ENCODE peak calls at places on chromosomes 4 and X, in eight cellular contexts. S is ovary, A is H9, Y is endodermal cell, R is osteoblast, P is GM06990, B is tibial artery, M is upper lobe of right lung. L is an unnamed sample. For H3K27me3, the result is how much of the 10 kb centered on the place peaks cover.

GRCh38 chr4:10803944-10804343 is 119.4 kb upstream of the CLNK start:
- DNase-seq in S (no peak), A (no peak), Y (no peak), R (no peak), P (no peak), B (no peak), M (no peak), L (no peak)

GRCh38 chr4:147576084-147576483 is 41.1 kb upstream of the TMEM184C start:
- DNase-seq in S (no peak), A (no peak), Y (no peak), R (no peak), P (no peak), B (no peak), M (no peak), L (no peak)

GRCh38 chr4:5955856-5956255 is 62.4 kb downstream of the C4orf50 start:
- DNase-seq in S (no peak), A (no peak), Y (no peak), R (no peak), P (no peak), B (no peak), M (no peak), L (no peak)

GRCh38 chrX:41240504-41240903 is 93.5 kb upstream of the DDX3X start:
- DNase-seq in S (no peak), A (no peak), Y (no peak), R (no peak), P (no peak), B (no peak), M (no peak), L (no peak)

GRCh38 chrX:6024204-6024603 is 204.5 kb downstream of the NLGN4X start:
- DNase-seq in S (no peak), A (no peak), Y (no peak), R (no peak), P (no peak), B (no peak), M (no peak), L (peak)

GRCh38 chr4:167025651-167026050 is 208.6 kb downstream of the SPOCK3 start:
- DNase-seq in S (no peak), A (no peak), Y (no peak), R (no peak), P (no peak), B (no peak), M (no peak), L (peak)

GRCh38 chrX:132940727-132941162 is 17.7 kb downstream of the HS6ST2 start:
- DNase-seq in S (no peak), A (no peak), Y (no peak), R (no peak), P (no peak), B (no peak), M (no peak), L (peak)

GRCh38 chrX:134760671-134761070 is 102.4 kb upstream of the PLAC1 start:
- DNase-seq in S (no peak), A (no peak), Y (no peak), R (no peak), P (no peak), B (no peak), M (no peak), L (peak)

GRCh38 chr4:99467908-99468307 is 32.8 kb upstream of the ADH7 start:
- DNase-seq in S (no peak), A (no peak), Y (no peak), R (no peak), P (no peak), B (no peak), M (no peak), L (no peak)

GRCh38 chr4:56857601-56858301 is 36.2 kb upstream of the SPINK2 start:
- DNase-seq in S (no peak), A (no peak), Y (no peak), R (no peak), P (no peak), B (no peak), M (no peak), L (no peak)

GRCh38 chr4:8373270-8373972 is 67.1 kb downstream of the ACOX3 start:
- DNase-seq in S (no peak), A (no peak), Y (no peak), R (peak), P (no peak), B (no peak), M (peak), L (no peak)

GRCh38 chrX:133812382-133812781 is 173.0 kb downstream of the GPC3 start:
- DNase-seq in S (no peak), A (no peak), Y (no peak), R (no peak), P (no peak), B (no peak), M (no peak), L (no peak)

GRCh38 chr4:132564920-132565319 is 584.2 kb upstream of the PCDH10 start:
- DNase-seq in S (no peak), A (no peak), Y (no peak), R (no peak), P (no peak), B (no peak), M (no peak), L (peak)

GRCh38 chr4:48653217-48654014 is 126.7 kb downstream of the FRYL start:
- DNase-seq in S (peak), A (no peak), Y (peak), R (no peak), P (no peak), B (peak), M (no peak), L (no peak)

GRCh38 chrX:19446397-19446796 is 68.9 kb downstream of the MAP3K15 start:
- DNase-seq in S (no peak), A (no peak), Y (no peak), R (peak), P (no peak), B (no peak), M (no peak), L (no peak)

GRCh38 chr4:182795446-182796238 is 121.5 kb downstream of the DCTD start:
- DNase-seq in S (no peak), A (no peak), Y (no peak), R (no peak), P (no peak), B (no peak), M (no peak), L (no peak)

GRCh38 chr4:152836936-152837335 is 57.2 kb downstream of the ARFIP1 start:
- DNase-seq in S (no peak), A (no peak), Y (no peak), R (no peak), P (no peak), B (no peak), M (no peak), L (no peak)

GRCh38 chr4:80197601-80198444 is 520 bp downstream of the PRDM8 start:
- DNase-seq in S (no peak), A (peak), Y (peak), R (peak), P (no peak), B (no peak), M (peak), L (no peak)
- H3K27me3 ChIP-seq in S (under half), A (half or more), Y (half or more), R (under half), P (under half), B (under half), M (half or more), L (under half)

GRCh38 chrX:27555514-27555913 is 34.6 kb upstream of the DCAF8L2 start:
- DNase-seq in S (no peak), A (no peak), Y (no peak), R (no peak), P (no peak), B (no peak), M (no peak), L (peak)
- TF ChIP-seq CTCF in S (no peak), A (peak), Y (peak), R (no peak), P (peak), B (no peak), M (peak), L (peak)

GRCh38 chrX:48829016-48829735 is 2.9 kb downstream of the ERAS start:
- DNase-seq in S (no peak), A (no peak), Y (no peak), R (peak), P (no peak), B (no peak), M (no peak), L (no peak)

GRCh38 chrX:48834383-48834709 is 1.1 kb downstream of the PCSK1N start:
- DNase-seq in S (no peak), A (no peak), Y (no peak), R (peak), P (no peak), B (no peak), M (no peak), L (no peak)

GRCh38 chrX:48833531-48834138 is 1.8 kb downstream of the PCSK1N start:
- DNase-seq in S (no peak), A (no peak), Y (no peak), R (peak), P (no peak), B (no peak), M (no peak), L (no peak)

GRCh38 chrX:48831909-48832291 is 3.5 kb downstream of the PCSK1N start:
- DNase-seq in S (no peak), A (peak), Y (peak), R (peak), P (no peak), B (no peak), M (no peak), L (no peak)

GRCh38 chrX:48831136-48831908 is 4.1 kb downstream of the PCSK1N start:
- DNase-seq in S (no peak), A (no peak), Y (peak), R (peak), P (no peak), B (no peak), M (no peak), L (no peak)
- H3K27me3 ChIP-seq in S (under half), A (under half), Y (half or more), R (under half), P (under half), B (under half), M (under half), L (under half)

DNA sequence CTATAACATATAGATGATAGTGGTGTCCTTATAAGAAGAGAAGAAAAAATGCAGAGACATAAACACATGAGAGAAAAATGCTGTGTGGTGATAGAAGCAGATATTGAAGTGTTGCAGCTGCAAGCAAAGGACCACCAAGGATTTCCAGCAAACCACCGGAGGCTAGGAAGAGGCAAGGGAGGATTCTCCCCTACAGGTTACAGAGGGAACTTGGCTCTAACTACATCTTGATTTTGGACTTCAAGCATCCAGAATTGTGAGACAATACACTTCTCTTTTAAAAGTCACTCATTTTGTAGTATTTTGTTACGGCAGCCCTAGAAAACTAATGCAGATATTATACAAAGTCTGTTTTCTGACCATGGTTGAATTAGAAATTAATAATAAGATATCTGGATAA is 30.4 kb upstream of the CHRDL1 start:
- DNase-seq in S (no peak), A (no peak), Y (no peak), R (no peak), P (no peak), B (no peak), M (no peak), L (no peak)
- TF ChIP-seq CTCF in S (no peak), A (peak), Y (peak), R (no peak), P (no peak), B (no peak), M (no peak), L (no peak)

DNA sequence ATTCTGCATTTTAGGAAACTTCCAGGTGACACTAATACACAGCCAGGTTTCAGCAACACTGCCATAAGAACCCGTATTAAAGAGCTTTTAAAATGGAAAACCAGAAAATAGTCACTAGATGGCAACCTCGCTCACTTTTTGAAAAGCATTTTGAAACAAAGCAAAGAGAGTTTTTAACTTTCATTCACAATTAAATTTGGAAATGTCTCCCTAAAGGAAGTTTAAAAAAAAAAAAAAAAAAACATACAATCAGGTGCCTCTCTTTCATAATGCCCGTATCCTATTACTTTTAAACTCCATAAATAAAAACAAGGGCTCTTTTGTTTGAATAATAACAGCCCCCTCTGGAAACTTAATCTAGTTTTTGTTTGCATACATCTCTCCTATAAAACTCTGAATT is 20.3 kb downstream of the MEPE start:
- DNase-seq in S (no peak), A (no peak), Y (no peak), R (peak), P (no peak), B (no peak), M (no peak), L (peak)
- H3K27me3 ChIP-seq in S (under half), A (under half), Y (under half), R (under half), P (under half), B (under half), M (under half), L (under half)

DNA sequence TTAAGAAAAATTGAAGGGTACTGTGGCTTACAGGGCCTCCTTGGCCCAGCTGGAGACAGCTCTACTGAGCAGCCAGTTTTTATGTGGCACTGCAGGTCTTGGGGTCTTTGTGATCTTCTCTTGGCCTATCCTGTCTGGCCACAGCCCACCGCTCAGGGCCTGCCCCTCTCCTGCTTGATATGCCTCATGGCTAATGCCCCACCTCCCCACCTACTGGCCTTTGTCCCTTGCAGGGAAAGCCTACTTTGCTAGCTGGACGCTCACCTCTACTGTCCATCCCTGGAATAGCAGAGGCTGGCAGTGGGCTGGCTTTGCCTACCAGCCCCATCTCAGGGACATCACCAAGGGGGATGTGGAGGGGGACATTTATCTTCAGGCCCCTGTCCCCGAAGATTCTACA is 134.1 kb downstream of the PJA1 start:
- DNase-seq in S (no peak), A (peak), Y (peak), R (peak), P (no peak), B (no peak), M (no peak), L (no peak)
- TF ChIP-seq CTCF in S (no peak), A (peak), Y (peak), R (peak), P (no peak), B (no peak), M (no peak), L (peak)

L was measured in bronchial epithelial cell.